ENCODE peak calls at places on chromosomes 4 and X, in five cellular contexts. One of them, this sample, is unnamed.

GRCh38 chr4:163638909-163639308 is 144.4 kb downstream of the TMA16 start:
- DNase-seq in transverse colon: no peak
- DNase-seq in astrocyte of the spinal cord: no peak
- DNase-seq in GM12865: no peak
- DNase-seq in HCT116: no peak
- DNase-seq in this sample: no peak

GRCh38 chr4:119942806-119943205 is 123.8 kb downstream of the MAD2L1 start:
- DNase-seq in transverse colon: no peak
- DNase-seq in astrocyte of the spinal cord: no peak
- DNase-seq in GM12865: no peak
- DNase-seq in HCT116: no peak
- DNase-seq in this sample: no peak

GRCh38 chr4:143306788-143307187 is 29.9 kb upstream of the GAB1 start:
- DNase-seq in transverse colon: no peak
- DNase-seq in astrocyte of the spinal cord: no peak
- DNase-seq in GM12865: no peak
- DNase-seq in HCT116: no peak
- DNase-seq in this sample: no peak

GRCh38 chr4:45120163-45120562 is 393.8 kb upstream of the GNPDA2 start:
- DNase-seq in transverse colon: no peak
- DNase-seq in astrocyte of the spinal cord: no peak
- DNase-seq in GM12865: peak; percentile 76
- DNase-seq in HCT116: no peak
- DNase-seq in this sample: no peak

GRCh38 chrX:103688949-103689348 is 2.5 kb upstream of the MORF4L2 start:
- DNase-seq in transverse colon: no peak
- DNase-seq in astrocyte of the spinal cord: peak; percentile 43
- DNase-seq in GM12865: peak; percentile 15
- DNase-seq in HCT116: no peak
- DNase-seq in this sample: no peak

GRCh38 chrX:44483965-44484606 is 58.6 kb downstream of the FUNDC1 start:
- DNase-seq in transverse colon: no peak
- DNase-seq in astrocyte of the spinal cord: no peak
- DNase-seq in GM12865: no peak
- DNase-seq in HCT116: no peak
- DNase-seq in this sample: no peak

GRCh38 chr4:172758586-172759340 is 409.8 kb upstream of the GALNT7 start:
- DNase-seq in transverse colon: no peak
- DNase-seq in astrocyte of the spinal cord: peak; percentile 54
- DNase-seq in GM12865: no peak
- DNase-seq in HCT116: no peak
- DNase-seq in this sample: no peak

GRCh38 chr4:166165829-166166420 is 292.9 kb downstream of the TLL1 start:
- DNase-seq in transverse colon: no peak
- DNase-seq in astrocyte of the spinal cord: peak; percentile 84
- DNase-seq in GM12865: peak; percentile 79
- DNase-seq in HCT116: peak; percentile 77
- DNase-seq in this sample: peak; percentile 48

GRCh38 chr4:46992338-46992737 is 1.0 kb downstream of the GABRA4 start:
- DNase-seq in transverse colon: no peak
- DNase-seq in astrocyte of the spinal cord: no peak
- DNase-seq in GM12865: no peak
- DNase-seq in HCT116: no peak
- DNase-seq in this sample: no peak

GRCh38 chr4:108166441-108167315 is 2.1 kb downstream of the LEF1 start:
- DNase-seq in transverse colon: peak; percentile 21
- DNase-seq in astrocyte of the spinal cord: peak; percentile 39
- DNase-seq in GM12865: peak; percentile 59
- DNase-seq in HCT116: no peak
- DNase-seq in this sample: no peak

GRCh38 chrX:118459494-118459893 is 36.1 kb upstream of the DOCK11 start:
- DNase-seq in transverse colon: no peak
- DNase-seq in astrocyte of the spinal cord: peak; percentile 40
- DNase-seq in GM12865: peak; percentile 44
- DNase-seq in HCT116: no peak
- DNase-seq in this sample: no peak

GRCh38 chr4:179569549-179569948 is 2127.3 kb upstream of the AGA start:
- DNase-seq in transverse colon: no peak
- DNase-seq in astrocyte of the spinal cord: no peak
- DNase-seq in GM12865: no peak
- DNase-seq in HCT116: no peak
- DNase-seq in this sample: no peak

GRCh38 chrX:6227445-6227820 is 1.2 kb downstream of the NLGN4X start:
- DNase-seq in transverse colon: no peak
- DNase-seq in astrocyte of the spinal cord: no peak
- DNase-seq in GM12865: no peak
- DNase-seq in HCT116: no peak
- DNase-seq in this sample: no peak
- H3K4me3 ChIP-seq in transverse colon: no peak overlapping the region
- H3K4me3 ChIP-seq in astrocyte of the spinal cord: peak overlapping the region; percentile 50
- H3K4me3 ChIP-seq in GM12865: no peak overlapping the region
- H3K4me3 ChIP-seq in HCT116: no peak overlapping the region
- H3K4me3 ChIP-seq in this sample: peak overlapping the region; percentile 50

DNA sequence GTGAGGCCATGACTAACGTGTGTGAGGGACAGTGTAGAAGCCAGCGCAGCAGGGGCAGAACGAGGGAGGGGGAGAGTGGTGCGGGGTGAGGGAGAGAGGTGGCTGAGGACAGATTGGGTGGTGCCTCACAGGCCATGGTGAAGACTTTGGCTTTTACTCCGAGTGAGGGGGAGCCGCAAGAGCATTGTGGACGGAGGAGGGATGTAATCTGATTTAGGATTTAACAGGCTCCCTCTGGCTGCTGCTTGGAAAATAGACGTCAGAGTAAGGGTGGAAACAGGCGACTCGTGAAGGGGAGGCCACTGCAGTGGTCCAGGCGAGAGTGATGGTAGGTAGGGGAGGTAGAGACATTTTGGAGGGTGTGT is 13.0 kb downstream of the PPP1R3F start:
- DNase-seq in transverse colon: no peak
- DNase-seq in astrocyte of the spinal cord: peak; percentile 7
- DNase-seq in GM12865: no peak
- DNase-seq in HCT116: peak; percentile 13
- DNase-seq in this sample: no peak
- TF ChIP-seq CTCF in transverse colon: no peak
- TF ChIP-seq CTCF in astrocyte of the spinal cord: peak; percentile 31
- TF ChIP-seq CTCF in GM12865: no peak
- TF ChIP-seq CTCF in HCT116: peak; percentile 20
- TF ChIP-seq CTCF in this sample: peak; percentile 36

DNA sequence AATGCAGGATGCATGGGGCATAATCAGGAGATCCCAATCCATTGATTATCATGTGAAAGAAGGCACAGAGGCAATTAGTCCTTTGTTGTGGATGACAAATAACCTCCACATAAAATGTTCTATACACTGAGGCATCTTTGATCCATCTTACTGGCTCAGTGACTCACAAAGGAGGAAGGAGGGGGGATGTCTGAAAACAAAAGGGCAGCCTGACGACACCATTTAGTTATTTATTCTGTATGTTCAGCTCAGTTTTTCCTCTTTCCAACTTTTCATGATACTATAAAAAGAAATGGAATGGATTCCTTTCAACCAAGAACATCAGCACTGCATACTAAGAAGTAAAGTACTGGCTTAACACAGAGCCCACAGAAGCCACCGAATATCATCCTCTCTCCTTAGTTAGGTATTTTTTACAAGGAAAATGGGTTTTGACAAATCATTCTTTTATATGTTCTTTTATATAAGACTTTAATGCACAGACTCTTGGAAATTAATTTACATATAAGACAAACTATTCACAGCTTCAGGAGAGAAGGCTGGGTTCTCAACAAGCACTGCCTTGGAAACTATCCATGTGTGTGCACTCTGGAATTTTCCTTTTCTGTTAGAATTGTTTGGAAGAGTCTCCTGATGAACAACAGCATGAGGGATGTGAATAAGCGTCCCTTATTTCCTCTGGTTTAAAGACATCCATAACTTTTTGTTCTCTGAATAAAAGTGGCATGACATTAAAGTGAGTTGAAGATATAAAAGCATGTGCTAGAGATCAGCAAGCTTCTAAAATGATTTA is 135.6 kb downstream of the TSPAN5 start:
- DNase-seq in transverse colon: no peak
- DNase-seq in astrocyte of the spinal cord: peak; percentile 95
- DNase-seq in GM12865: no peak
- DNase-seq in HCT116: peak; percentile 87
- DNase-seq in this sample: no peak
- H3K4me3 ChIP-seq in transverse colon: no peak overlapping the region
- H3K4me3 ChIP-seq in astrocyte of the spinal cord: no peak overlapping the region
- H3K4me3 ChIP-seq in GM12865: no peak overlapping the region
- H3K4me3 ChIP-seq in HCT116: peak overlapping the region; percentile 25
- H3K4me3 ChIP-seq in this sample: no peak overlapping the region

GRCh38 chrX:113274345-113274744 is 433.7 kb upstream of the AMOT start:
- DNase-seq in transverse colon: no peak
- DNase-seq in astrocyte of the spinal cord: no peak
- DNase-seq in GM12865: no peak
- DNase-seq in HCT116: no peak
- DNase-seq in this sample: no peak
- TF ChIP-seq CTCF in transverse colon: no peak
- TF ChIP-seq CTCF in astrocyte of the spinal cord: no peak
- TF ChIP-seq CTCF in GM12865: no peak
- TF ChIP-seq CTCF in HCT116: no peak
- TF ChIP-seq CTCF in this sample: no peak

DNA sequence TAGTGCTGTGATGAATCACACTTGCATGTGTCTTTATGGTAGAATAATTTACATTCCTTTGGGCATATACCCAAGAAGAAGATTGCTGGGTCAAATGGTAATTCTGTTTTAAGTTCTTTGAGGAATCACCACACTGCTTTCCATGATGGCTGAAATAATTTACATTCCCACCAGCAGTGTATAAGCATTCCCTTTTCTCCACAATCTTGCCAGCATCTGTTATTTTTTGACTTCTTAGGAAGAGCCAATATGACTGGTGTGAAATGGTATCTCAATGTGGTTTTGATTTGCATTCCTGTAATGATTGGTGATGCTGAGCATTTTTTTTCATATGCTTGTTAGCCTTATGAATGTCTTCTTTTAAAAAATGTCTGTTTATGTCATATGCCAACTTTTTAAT is 1120.2 kb downstream of the ARAP2 start:
- DNase-seq in transverse colon: no peak
- DNase-seq in astrocyte of the spinal cord: peak; percentile 50
- DNase-seq in GM12865: no peak
- DNase-seq in HCT116: no peak
- DNase-seq in this sample: no peak
- H3K4me3 ChIP-seq in transverse colon: no peak overlapping the region
- H3K4me3 ChIP-seq in astrocyte of the spinal cord: no peak overlapping the region
- H3K4me3 ChIP-seq in GM12865: no peak overlapping the region
- H3K4me3 ChIP-seq in HCT116: no peak overlapping the region
- H3K4me3 ChIP-seq in this sample: no peak overlapping the region

GRCh38 chrX:51608766-51609165 is 9.9 kb downstream of the CENPVL3 start:
- DNase-seq in transverse colon: no peak
- DNase-seq in astrocyte of the spinal cord: no peak
- DNase-seq in GM12865: no peak
- DNase-seq in HCT116: no peak
- DNase-seq in this sample: no peak

GRCh38 chrX:51614353-51614752 is 4.4 kb downstream of the CENPVL3 start:
- DNase-seq in transverse colon: no peak
- DNase-seq in astrocyte of the spinal cord: peak; percentile 16
- DNase-seq in GM12865: peak; percentile 3
- DNase-seq in HCT116: peak; percentile 6
- DNase-seq in this sample: no peak
- TF ChIP-seq CTCF in transverse colon: peak; percentile 14
- TF ChIP-seq CTCF in astrocyte of the spinal cord: peak; percentile 52
- TF ChIP-seq CTCF in GM12865: peak; percentile 46
- TF ChIP-seq CTCF in HCT116: peak; percentile 16
- TF ChIP-seq CTCF in this sample: peak; percentile 69

DNA sequence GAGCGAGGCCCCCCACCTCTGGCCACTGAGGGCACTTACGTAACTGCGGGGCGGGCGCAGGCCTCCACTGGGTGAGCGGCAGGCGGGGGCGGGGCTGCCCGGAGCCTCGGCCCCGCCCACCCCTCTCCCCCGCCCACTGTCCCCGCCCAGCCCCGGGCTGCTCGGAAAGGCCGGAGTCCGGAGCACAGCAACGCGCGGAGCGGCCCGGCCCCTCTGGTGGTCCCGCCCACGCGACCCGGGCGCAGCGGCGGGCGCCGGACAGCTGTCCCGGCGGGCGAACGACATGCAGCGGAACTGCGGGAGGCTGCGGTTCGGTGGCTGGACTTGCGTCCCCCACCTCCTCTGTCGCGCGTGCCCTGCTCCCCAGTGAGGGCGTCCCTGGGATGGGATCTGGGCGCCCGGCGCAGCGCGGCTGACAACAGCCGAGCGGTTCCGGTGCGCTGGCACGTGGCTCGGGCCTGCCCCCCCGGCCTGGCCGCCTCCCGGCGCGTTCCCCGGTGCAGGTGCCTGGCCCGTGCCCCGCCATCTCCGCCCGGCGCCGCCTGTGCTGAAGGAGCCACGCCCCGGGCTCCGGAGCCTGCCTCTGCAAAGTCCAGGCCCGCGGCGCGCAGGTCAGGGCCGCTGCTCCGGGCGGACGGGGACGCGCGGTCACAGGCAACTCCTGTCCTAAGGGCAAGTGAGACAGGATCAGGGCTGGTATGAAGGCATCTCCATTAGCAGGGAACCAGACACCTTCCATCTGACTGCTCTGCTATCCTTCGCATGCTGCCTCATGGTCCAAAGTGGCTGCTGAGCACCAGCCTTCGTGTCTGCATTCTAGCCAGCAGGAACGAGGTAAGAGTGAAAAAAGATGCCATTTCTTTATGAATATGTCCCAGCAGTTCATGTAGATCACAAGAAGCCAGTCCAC is 21.8 kb upstream of the JAKMIP1 start:
- DNase-seq in transverse colon: peak; percentile 16
- DNase-seq in astrocyte of the spinal cord: peak; percentile 9
- DNase-seq in GM12865: no peak
- DNase-seq in HCT116: peak; percentile 29
- DNase-seq in this sample: no peak
- H3K4me3 ChIP-seq in transverse colon: no peak overlapping the region
- H3K4me3 ChIP-seq in astrocyte of the spinal cord: no peak overlapping the region
- H3K4me3 ChIP-seq in GM12865: no peak overlapping the region
- H3K4me3 ChIP-seq in HCT116: peak overlapping the region; percentile 54
- H3K4me3 ChIP-seq in this sample: no peak overlapping the region

GRCh38 chr4:168631241-168632151 is 134.6 kb downstream of the PALLD start:
- DNase-seq in transverse colon: peak; percentile 60
- DNase-seq in astrocyte of the spinal cord: peak; percentile 90
- DNase-seq in GM12865: no peak
- DNase-seq in HCT116: no peak
- DNase-seq in this sample: no peak
- TF ChIP-seq CTCF in transverse colon: peak; percentile 59
- TF ChIP-seq CTCF in astrocyte of the spinal cord: peak; percentile 38
- TF ChIP-seq CTCF in GM12865: no peak
- TF ChIP-seq CTCF in HCT116: no peak
- TF ChIP-seq CTCF in this sample: peak; percentile 34

DNA sequence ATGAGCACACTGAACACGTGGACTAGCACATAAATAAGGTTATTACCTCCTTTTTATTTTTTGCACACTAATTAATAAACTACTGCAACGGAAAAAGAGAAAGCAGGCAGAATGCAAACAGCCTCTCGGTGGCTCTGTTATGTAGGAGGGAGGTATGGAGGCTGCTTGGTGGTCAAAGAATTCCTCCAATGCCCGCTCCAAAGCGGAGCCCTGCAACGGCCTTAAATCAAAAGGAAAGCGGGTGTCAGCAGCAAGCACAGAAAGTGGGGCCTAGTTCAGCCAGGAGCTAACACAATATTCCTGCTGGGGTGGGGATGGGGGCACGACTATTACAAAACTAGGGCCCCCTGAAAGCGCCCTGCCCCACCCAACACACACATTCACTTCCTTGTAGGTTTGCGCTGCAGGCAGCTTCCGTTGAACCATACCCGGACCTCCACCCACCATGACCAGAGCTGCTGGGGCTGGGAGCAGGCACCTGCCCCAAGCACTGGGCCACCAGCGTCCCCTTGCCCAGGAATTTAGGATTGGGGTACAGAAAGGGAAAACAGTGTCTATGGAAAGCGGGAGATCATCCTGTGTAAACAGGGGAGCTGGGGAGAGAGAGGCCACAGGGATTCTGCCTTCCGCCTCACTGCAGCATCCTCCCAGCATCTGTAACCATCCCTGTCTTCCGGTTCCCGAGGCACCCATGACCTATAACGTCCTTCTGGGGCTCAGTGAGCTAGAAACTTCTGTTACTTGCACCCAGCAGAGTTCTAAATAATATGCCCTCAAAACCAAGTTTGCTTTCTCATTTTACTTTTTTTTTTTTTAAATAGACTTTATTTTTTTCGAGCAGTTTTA is 57.1 kb upstream of the DDX3X start:
- DNase-seq in transverse colon: no peak
- DNase-seq in astrocyte of the spinal cord: no peak
- DNase-seq in GM12865: peak; percentile 2
- DNase-seq in HCT116: no peak
- DNase-seq in this sample: no peak
- H3K4me3 ChIP-seq in transverse colon: no peak overlapping the region
- H3K4me3 ChIP-seq in astrocyte of the spinal cord: peak overlapping the region; percentile 42
- H3K4me3 ChIP-seq in GM12865: peak overlapping the region; percentile 62
- H3K4me3 ChIP-seq in HCT116: peak overlapping the region; percentile 62
- H3K4me3 ChIP-seq in this sample: peak overlapping the region; percentile 58